ENCODE peak calls at places on chromosomes 13 and 19, in seven cellular contexts. O is MM.1S, M is fibroblast of lung, R is PC-9, A is GM23338, B is PC-3, N is DND-41. J is an unnamed sample.
A peak's percentile ranks its signal among the peaks of the same experiment; 100 is the strongest.

GRCh38 chr13:98487522-98487921 is 89.4 kb downstream of the STK24 start:
- DNase-seq in O (no peak), M (no peak), R (no peak), A (no peak), B (no peak), N (no peak), J (no peak)

GRCh38 chr19:47243364-47243775 is 12.4 kb upstream of the BBC3 start:
- DNase-seq in O (no peak), M (no peak), R (no peak), A (no peak), B (no peak), N (no peak), J (no peak)

GRCh38 chr19:489418-490196 is 6.7 kb upstream of the MADCAM1 start:
- DNase-seq in O (no peak), M (peak; percentile 33), R (no peak), A (peak; percentile 72), B (peak; percentile 13), N (peak; percentile 42), J (no peak)

GRCh38 chr13:47463726-47464125 is 537.3 kb downstream of the SUCLA2 start:
- DNase-seq in O (no peak), M (peak; percentile 59), R (no peak), A (peak; percentile 12), B (no peak), N (peak; percentile 4), J (no peak)

GRCh38 chr19:48812094-48812929 is 1.5 kb upstream of the BCAT2 start:
- DNase-seq in O (peak; percentile 84), M (peak; percentile 80), R (peak; percentile 87), A (peak; percentile 94), B (peak; percentile 31), N (no peak), J (no peak)

GRCh38 chr19:15398501-15399233 is 19.1 kb upstream of the AKAP8 start:
- DNase-seq in O (no peak), M (no peak), R (no peak), A (no peak), B (no peak), N (no peak), J (no peak)

GRCh38 chr13:73970413-73971055 is 163.7 kb downstream of the KLF12 start:
- DNase-seq in O (no peak), M (peak; percentile 73), R (no peak), A (no peak), B (no peak), N (no peak), J (no peak)

GRCh38 chr13:55244991-55245644 is 1895.6 kb upstream of the PRR20A start:
- DNase-seq in O (no peak), M (peak; percentile 9), R (no peak), A (peak; percentile 91), B (no peak), N (no peak), J (no peak)

GRCh38 chr13:110907951-110908898 is 6.6 kb downstream of the ANKRD10 start:
- DNase-seq in O (peak; percentile 15), M (no peak), R (peak; percentile 82), A (peak; percentile 90), B (peak; percentile 94), N (no peak), J (peak; percentile 95)

GRCh38 chr19:18089726-18090125 is 3.0 kb upstream of the IL12RB1 start:
- DNase-seq in O (no peak), M (no peak), R (no peak), A (no peak), B (no peak), N (no peak), J (no peak)

GRCh38 chr13:99434258-99434788 is 66.9 kb upstream of the TM9SF2 start:
- DNase-seq in O (no peak), M (no peak), R (no peak), A (peak; percentile 73), B (no peak), N (no peak), J (no peak)

GRCh38 chr13:98606296-98606695 is 29.4 kb upstream of the STK24 start:
- DNase-seq in O (no peak), M (no peak), R (peak; percentile 24), A (peak; percentile 41), B (no peak), N (no peak), J (no peak)

GRCh38 chr19:39362682-39363657 is 20.7 kb downstream of the SAMD4B start:
- DNase-seq in O (no peak), M (peak; percentile 77), R (peak; percentile 47), A (no peak), B (peak; percentile 4), N (no peak), J (no peak)

GRCh38 chr19:39792999-39793546 is 14.4 kb downstream of the LEUTX start:
- DNase-seq in O (peak; percentile 82), M (peak; percentile 81), R (peak; percentile 66), A (peak; percentile 93), B (peak; percentile 64), N (peak; percentile 72), J (peak; percentile 65)

GRCh38 chr19:12346896-12347295 is 13.5 kb upstream of the ZNF563 start:
- DNase-seq in O (peak; percentile 27), M (no peak), R (no peak), A (peak; percentile 3), B (no peak), N (no peak), J (no peak)

GRCh38 chr19:31537136-31537535 is 187.9 kb upstream of the TSHZ3 start:
- DNase-seq in O (no peak), M (no peak), R (no peak), A (no peak), B (no peak), N (no peak), J (no peak)

GRCh38 chr19:38739440-38740251 is 4.6 kb downstream of the CAPN12 start:
- DNase-seq in O (no peak), M (no peak), R (no peak), A (no peak), B (no peak), N (no peak), J (no peak)

GRCh38 chr13:34076943-34077703 is 259.2 kb downstream of the RFC3 start:
- DNase-seq in O (peak; percentile 23), M (peak; percentile 52), R (no peak), A (peak; percentile 55), B (peak; percentile 48), N (no peak), J (peak; percentile 7)

GRCh38 chr19:27734496-27735220 is 1478.3 kb downstream of the UQCRFS1 start:
- DNase-seq in O (no peak), M (no peak), R (no peak), A (no peak), B (no peak), N (no peak), J (no peak)

GRCh38 chr13:59673301-59673700 is 490.4 kb downstream of the DIAPH3 start:
- DNase-seq in O (no peak), M (peak; percentile 51), R (no peak), A (no peak), B (no peak), N (no peak), J (no peak)

GRCh38 chr19:6626764-6627163 is 35.8 kb upstream of the CD70 start:
- DNase-seq in O (no peak), M (no peak), R (no peak), A (peak; percentile 11), B (no peak), N (no peak), J (no peak)

GRCh38 chr19:6632002-6632621 is 37.8 kb downstream of the TNFSF14 start:
- DNase-seq in O (peak; percentile 88), M (peak; percentile 78), R (peak; percentile 50), A (peak; percentile 91), B (peak; percentile 95), N (peak; percentile 84), J (peak; percentile 77)
- H3K4me2 ChIP-seq in O (peak overlapping the region; percentile 63), M (no peak overlapping the region), R (no peak overlapping the region), A (no peak overlapping the region), B (peak overlapping the region; percentile 91), N (no peak overlapping the region), J (peak overlapping the region; percentile 64)

DNA sequence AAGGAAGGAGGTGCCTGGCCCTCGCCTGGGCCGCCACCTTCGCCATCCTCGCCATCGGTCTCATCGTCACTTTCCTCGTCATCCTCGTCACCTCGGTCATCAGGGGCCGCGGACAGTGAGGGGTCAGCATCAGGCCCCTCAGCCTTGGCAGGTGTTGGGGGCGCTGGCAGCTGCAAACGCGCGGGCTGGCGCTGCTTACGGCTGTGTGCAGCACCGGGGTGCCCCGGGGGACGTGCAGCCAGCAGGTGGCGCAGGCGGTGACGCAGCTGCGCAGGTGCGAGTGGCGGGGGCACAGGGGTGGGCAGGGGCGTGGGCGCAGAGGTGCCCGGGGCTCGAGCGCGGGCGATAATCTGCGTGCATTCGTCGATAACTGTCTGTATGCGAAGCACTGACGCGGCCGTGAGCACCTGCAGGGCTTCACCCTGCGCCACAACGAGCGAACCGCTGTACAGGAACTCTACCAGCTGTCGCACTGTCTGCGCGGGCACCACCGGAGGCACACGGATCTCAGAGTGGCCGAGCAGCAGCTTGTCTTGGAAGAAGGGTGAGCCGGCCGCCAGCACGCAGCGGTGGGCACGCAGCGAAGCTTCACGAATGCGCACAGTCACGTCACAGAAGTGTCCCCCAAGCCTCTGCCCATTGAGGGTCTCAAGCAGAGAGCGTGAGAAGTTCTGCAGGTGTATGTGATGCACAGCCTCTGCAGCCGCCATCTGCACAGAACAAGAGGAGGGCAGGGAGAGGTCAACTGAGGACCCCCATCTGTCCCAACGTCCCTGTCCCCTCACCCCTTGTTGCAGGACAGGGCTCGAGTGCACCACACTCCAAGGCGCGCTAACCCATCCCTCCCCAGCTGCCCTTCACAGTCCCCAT is 2.4 kb downstream of the ZBTB45 start:
- DNase-seq in O (no peak), M (no peak), R (no peak), A (peak; percentile 33), B (no peak), N (no peak), J (no peak)
- TF ChIP-seq CTCF in O (no peak), M (no peak), R (no peak), A (peak; percentile 41), B (peak; percentile 40), N (peak; percentile 48), J (peak; percentile 29)

DNA sequence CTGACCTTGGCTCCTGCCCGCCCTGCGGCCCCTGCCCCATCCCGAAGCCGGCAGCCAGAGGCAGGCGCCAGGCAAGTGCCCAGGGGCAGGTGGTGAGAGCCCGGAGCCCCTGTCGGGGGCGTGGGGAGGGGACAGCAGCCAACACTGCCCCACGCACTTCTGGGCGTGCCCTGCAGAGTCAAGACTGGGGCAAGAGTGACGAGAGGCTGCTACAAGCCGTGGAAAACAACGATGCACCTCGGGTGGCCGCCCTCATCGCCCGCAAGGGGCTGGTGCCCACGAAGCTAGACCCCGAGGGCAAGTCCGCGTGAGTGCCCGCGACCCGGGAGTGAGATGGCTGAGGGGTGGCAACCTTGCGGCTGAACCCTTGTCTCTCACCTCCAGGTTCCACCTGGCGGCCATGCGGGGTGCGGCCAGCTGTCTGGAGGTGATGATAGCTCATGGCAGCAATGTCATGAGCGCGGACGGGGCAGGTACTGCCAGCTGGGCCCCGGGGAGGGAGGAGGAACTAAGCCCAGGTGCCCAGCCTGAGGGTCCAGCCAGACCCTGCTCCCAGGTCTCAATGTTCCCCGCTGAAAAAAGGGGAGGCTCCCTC is 17.3 kb downstream of the ANKRD24 start:
- DNase-seq in O (no peak), M (no peak), R (no peak), A (peak; percentile 70), B (no peak), N (no peak), J (no peak)
- TF ChIP-seq EZH2 in O (no peak), M (no peak), R (no peak), A (no peak), B (no peak), N (no peak), J (no peak)

DNA sequence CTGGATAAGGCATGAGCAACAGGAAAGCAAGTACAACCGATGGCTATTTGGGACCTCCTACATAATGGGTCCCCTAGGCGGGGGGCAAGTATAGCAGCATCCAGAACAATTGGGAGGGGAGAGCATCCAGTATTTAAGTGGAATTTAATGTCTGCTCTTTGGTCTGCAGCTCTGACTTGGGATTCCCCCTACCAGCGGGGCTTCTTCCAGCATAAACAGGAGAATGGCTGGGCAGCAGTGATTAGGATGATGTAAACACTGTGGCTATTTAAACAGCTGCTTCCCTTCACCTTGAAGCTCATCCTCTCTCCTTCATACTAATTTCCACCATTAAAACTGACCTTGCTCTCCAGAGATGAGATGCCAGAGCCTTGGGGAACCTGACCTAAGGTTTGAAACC is 73.9 kb upstream of the OXGR1 start:
- DNase-seq in O (no peak), M (peak; percentile 6), R (no peak), A (peak; percentile 9), B (no peak), N (no peak), J (no peak)
- H3K4me2 ChIP-seq in O (no peak overlapping the region), M (no peak overlapping the region), R (no peak overlapping the region), A (no peak overlapping the region), B (no peak overlapping the region), N (no peak overlapping the region), J (no peak overlapping the region)